ENCODE peak calls at places on chromosomes 12 and 14, in six cellular contexts. H, I, T, C, A and G are unnamed samples.

GRCh38 chr12:54350743-54351142 is 13.5 kb downstream of the GPR84 start:
- DNase-seq in H (no peak), I (no peak), T (no peak), C (peak; percentile 79), A (no peak), G (no peak)

GRCh38 chr12:47828967-47829482 is 9.3 kb upstream of the HDAC7 start:
- DNase-seq in H (no peak), I (peak; percentile 53), T (no peak), C (no peak), A (no peak), G (no peak)

GRCh38 chr14:94485944-94486841 is 10.2 kb upstream of the SERPINA9 start:
- DNase-seq in H (peak; percentile 16), I (no peak), T (no peak), C (peak; percentile 88), A (peak; percentile 83), G (peak; percentile 28)

GRCh38 chr12:2540535-2540941 is 254.2 kb upstream of the FKBP4 start:
- DNase-seq in H (no peak), I (no peak), T (no peak), C (no peak), A (no peak), G (no peak)

GRCh38 chr12:84786622-84787021 is 126.0 kb downstream of the SLC6A15 start:
- DNase-seq in H (no peak), I (no peak), T (no peak), C (no peak), A (no peak), G (no peak)

GRCh38 chr12:14576896-14577295 is 9.2 kb upstream of the PLBD1 start:
- DNase-seq in H (no peak), I (no peak), T (no peak), C (no peak), A (peak; percentile 79), G (no peak)

GRCh38 chr12:87656311-87656710 is 372.9 kb downstream of the C12orf50 start:
- DNase-seq in H (no peak), I (no peak), T (no peak), C (peak; percentile 29), A (no peak), G (no peak)

GRCh38 chr12:76890407-76891143 is 11.8 kb upstream of the CSRP2 start:
- DNase-seq in H (peak; percentile 13), I (no peak), T (no peak), C (no peak), A (no peak), G (no peak)

GRCh38 chr12:92668739-92669138 is 34.0 kb upstream of the PLEKHG7 start:
- DNase-seq in H (no peak), I (no peak), T (no peak), C (no peak), A (no peak), G (no peak)

GRCh38 chr14:57199911-57200310 is 68.8 kb downstream of the EXOC5 start:
- DNase-seq in H (no peak), I (peak; percentile 43), T (no peak), C (no peak), A (no peak), G (no peak)

GRCh38 chr14:77221241-77221871 is 39.8 kb downstream of the TMEM63C start:
- DNase-seq in H (no peak), I (no peak), T (no peak), C (no peak), A (no peak), G (no peak)

GRCh38 chr14:54642950-54643695 is 76.2 kb downstream of the SAMD4A start:
- DNase-seq in H (no peak), I (peak; percentile 68), T (no peak), C (peak; percentile 22), A (peak; percentile 70), G (no peak)

GRCh38 chr14:73058923-73059311 is 583 bp downstream of the RBM25 start:
- DNase-seq in H (no peak), I (peak; percentile 60), T (no peak), C (peak; percentile 48), A (peak; percentile 72), G (no peak)

GRCh38 chr12:28027328-28027727 is 54.8 kb upstream of the PTHLH start:
- DNase-seq in H (no peak), I (peak; percentile 3), T (no peak), C (no peak), A (no peak), G (no peak)

GRCh38 chr14:104467641-104468040 is 111.9 kb upstream of the C14orf180 start:
- DNase-seq in H (no peak), I (no peak), T (no peak), C (no peak), A (no peak), G (no peak)

GRCh38 chr14:76964695-76965094 is 63.8 kb downstream of the IRF2BPL start:
- DNase-seq in H (no peak), I (no peak), T (no peak), C (no peak), A (peak; percentile 53), G (no peak)

GRCh38 chr12:32743264-32743663 is 12.4 kb downstream of the YARS2 start:
- DNase-seq in H (no peak), I (no peak), T (no peak), C (no peak), A (no peak), G (no peak)
- H3K27ac ChIP-seq in H (no peak overlapping the region), I (no peak overlapping the region), T (no peak overlapping the region), C (no peak overlapping the region), A (no peak overlapping the region), G (no peak overlapping the region)

GRCh38 chr14:23645812-23646647 is 9.9 kb downstream of the DHRS2 start:
- DNase-seq in H (no peak), I (no peak), T (no peak), C (no peak), A (no peak), G (no peak)
- H3K27ac ChIP-seq in H (no peak overlapping the region), I (no peak overlapping the region), T (no peak overlapping the region), C (no peak overlapping the region), A (no peak overlapping the region), G (no peak overlapping the region)

DNA sequence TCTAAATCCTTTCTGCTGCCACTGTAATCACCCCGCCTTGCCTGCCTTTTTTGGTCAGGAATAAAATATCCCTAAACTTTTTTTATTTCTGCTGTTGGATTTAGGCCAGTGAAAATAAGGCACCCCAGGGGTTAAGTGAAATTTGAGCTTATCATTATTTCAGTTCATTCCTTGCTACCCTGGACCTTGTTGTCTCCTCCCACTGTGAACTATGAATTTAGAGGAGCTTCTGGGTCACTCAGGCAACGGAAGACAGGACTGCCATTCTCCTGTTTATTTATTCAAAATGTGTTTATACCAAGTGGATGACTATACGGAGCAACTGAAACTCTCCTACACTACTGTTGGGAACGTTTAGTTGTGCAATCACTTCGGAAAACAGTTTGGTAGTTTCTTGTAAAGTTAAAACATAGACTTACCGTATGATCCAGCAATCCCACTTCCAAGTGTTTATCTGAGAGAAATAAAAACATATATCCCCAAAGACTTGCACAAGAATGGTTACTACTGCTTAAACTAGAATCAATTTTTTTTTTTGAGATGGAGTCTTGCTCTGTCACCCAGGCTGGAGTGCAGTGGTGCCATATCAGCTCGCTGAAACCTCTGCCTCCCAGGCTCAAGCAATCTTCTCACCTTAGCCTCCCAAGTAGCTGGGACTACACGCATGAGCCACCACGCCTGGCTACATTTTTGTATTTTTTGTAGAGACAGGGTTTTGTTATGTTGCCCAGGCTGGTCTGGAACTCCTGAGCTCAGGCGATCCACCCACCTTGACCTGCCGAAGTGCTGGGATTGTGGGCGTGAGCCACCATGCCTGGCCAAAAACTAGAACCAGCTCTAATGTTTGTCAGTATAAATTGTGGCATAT is 2.3 kb upstream of the TRAFD1 start:
- DNase-seq in H (no peak), I (peak; percentile 96), T (no peak), C (no peak), A (no peak), G (no peak)
- H3K27ac ChIP-seq in H (no peak overlapping the region), I (no peak overlapping the region), T (peak overlapping the region; percentile 68), C (no peak overlapping the region), A (no peak overlapping the region), G (no peak overlapping the region)

GRCh38 chr12:94165152-94165551 is 16.8 kb downstream of the PLXNC1 start:
- DNase-seq in H (no peak), I (no peak), T (no peak), C (peak; percentile 68), A (no peak), G (no peak)

GRCh38 chr12:94167071-94167806 is 18.9 kb downstream of the PLXNC1 start:
- DNase-seq in H (no peak), I (no peak), T (no peak), C (no peak), A (no peak), G (no peak)

GRCh38 chr12:94163850-94164249 is 15.5 kb downstream of the PLXNC1 start:
- DNase-seq in H (no peak), I (no peak), T (no peak), C (no peak), A (no peak), G (no peak)

GRCh38 chr12:94168041-94168440 is 19.7 kb downstream of the PLXNC1 start:
- DNase-seq in H (no peak), I (no peak), T (no peak), C (no peak), A (no peak), G (no peak)

DNA sequence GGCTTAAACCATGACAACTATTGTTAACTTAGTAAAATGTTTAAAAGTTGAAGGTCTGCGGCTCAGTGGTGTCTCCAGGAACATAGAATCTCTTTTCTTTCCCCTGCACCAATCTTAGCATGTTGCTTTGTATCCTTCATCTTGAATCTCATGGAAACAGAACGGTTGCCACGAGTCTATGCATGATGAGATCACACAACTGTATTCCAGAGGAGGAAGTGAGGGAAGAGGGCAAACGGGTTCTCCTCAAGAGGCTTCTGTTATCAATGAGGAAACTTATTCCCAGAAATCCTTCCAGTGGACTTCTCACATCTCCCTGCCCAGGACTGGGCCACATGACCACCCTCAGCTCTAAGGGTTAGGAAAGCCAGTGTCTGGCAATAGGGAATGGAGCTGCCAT is 17.3 kb downstream of the PLXNC1 start:
- DNase-seq in H (no peak), I (no peak), T (no peak), C (no peak), A (no peak), G (no peak)
- H3K27ac ChIP-seq in H (no peak overlapping the region), I (no peak overlapping the region), T (no peak overlapping the region), C (peak overlapping the region; percentile 64), A (no peak overlapping the region), G (no peak overlapping the region)

DNA sequence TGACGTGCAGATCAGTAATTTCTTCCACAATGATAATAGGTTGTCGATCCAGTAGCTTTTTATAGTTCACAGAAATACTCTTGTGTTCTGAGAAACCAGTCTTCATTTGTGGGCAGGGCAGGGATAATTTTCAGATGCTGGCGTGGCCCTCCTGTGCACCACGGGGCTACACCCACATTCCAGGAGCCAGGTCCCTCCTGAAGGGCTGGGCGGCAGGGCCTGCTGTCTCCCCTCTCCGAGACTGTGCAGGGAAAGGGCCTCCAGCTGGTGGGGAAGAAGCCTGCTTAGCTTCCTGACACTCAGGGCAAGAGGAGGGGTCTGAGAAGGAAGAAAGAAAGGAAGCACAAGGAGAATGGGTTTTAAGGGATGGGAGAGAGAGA is 94.9 kb downstream of the ADGRD1 start:
- DNase-seq in H (no peak), I (no peak), T (no peak), C (no peak), A (no peak), G (no peak)
- H3K27ac ChIP-seq in H (no peak overlapping the region), I (no peak overlapping the region), T (no peak overlapping the region), C (no peak overlapping the region), A (no peak overlapping the region), G (no peak overlapping the region)